ENCODE peak calls at places on chromosomes 3 and 15, in five cellular contexts. N is left cardiac atrium; G is CD8-positive, alpha-beta memory T cell; C is AG20443; M is LoVo. T is an unnamed sample.

GRCh38 chr15:52790166-52790708 is at the start of gene ONECUT1:
- DNase-seq in N (peak), G (no peak), C (peak), M (peak), T (no peak)

GRCh38 chr15:96183927-96184266 is 146.6 kb upstream of the NR2F2 start:
- DNase-seq in N (no peak), G (no peak), C (no peak), M (no peak), T (no peak)

GRCh38 chr15:63110428-63111026 is 11.1 kb upstream of the LACTB start:
- DNase-seq in N (no peak), G (no peak), C (no peak), M (no peak), T (no peak)

GRCh38 chr3:31270010-31270409 is 262.7 kb upstream of the STT3B start:
- DNase-seq in N (no peak), G (no peak), C (no peak), M (no peak), T (no peak)

GRCh38 chr15:80003934-80004472 is 33.0 kb upstream of the BCL2A1 start:
- DNase-seq in N (no peak), G (no peak), C (no peak), M (no peak), T (no peak)

GRCh38 chr3:15645740-15646490 is 44.4 kb downstream of the BTD start:
- DNase-seq in N (no peak), G (no peak), C (peak), M (peak), T (no peak)

GRCh38 chr3:45597581-45597980 is 3.0 kb downstream of the LIMD1 start:
- DNase-seq in N (no peak), G (no peak), C (no peak), M (no peak), T (no peak)

GRCh38 chr15:40754574-40754882 is 526 bp downstream of the RMDN3 start:
- DNase-seq in N (no peak), G (no peak), C (no peak), M (no peak), T (peak)

GRCh38 chr3:171874251-171874679 is 31.1 kb downstream of the TMEM212 start:
- DNase-seq in N (no peak), G (no peak), C (peak), M (no peak), T (no peak)

GRCh38 chr3:126994661-126995161 is 11.8 kb downstream of the PLXNA1 start:
- DNase-seq in N (peak), G (no peak), C (no peak), M (no peak), T (no peak)

GRCh38 chr3:50652709-50653108 is 22.0 kb upstream of the DOCK3 start:
- DNase-seq in N (no peak), G (peak), C (no peak), M (no peak), T (peak)

GRCh38 chr15:47383102-47383501 is 334.2 kb upstream of the SEMA6D start:
- DNase-seq in N (no peak), G (no peak), C (no peak), M (no peak), T (no peak)

GRCh38 chr3:48962939-48963338 is 27.1 kb upstream of the P4HTM start:
- DNase-seq in N (no peak), G (no peak), C (no peak), M (no peak), T (no peak)

GRCh38 chr3:146189519-146190173 is 28.7 kb upstream of the PLOD2 start:
- DNase-seq in N (no peak), G (peak), C (peak), M (peak), T (no peak)

GRCh38 chr15:82874267-82874666 is 64.8 kb downstream of the WHAMM start:
- DNase-seq in N (no peak), G (no peak), C (no peak), M (no peak), T (no peak)

GRCh38 chr3:192108820-192109219 is 618.5 kb downstream of the FGF12 start:
- DNase-seq in N (no peak), G (no peak), C (no peak), M (no peak), T (no peak)

GRCh38 chr15:66748320-66748779 is 46.3 kb downstream of the SMAD6 start:
- DNase-seq in N (no peak), G (no peak), C (peak), M (no peak), T (no peak)

GRCh38 chr3:52124766-52125165 is 29.5 kb downstream of the POC1A start:
- DNase-seq in N (peak), G (no peak), C (no peak), M (no peak), T (peak)

GRCh38 chr3:14633819-14634424 is 17.6 kb upstream of the CCDC174 start:
- DNase-seq in N (peak), G (peak), C (peak), M (peak), T (peak)

GRCh38 chr3:98746882-98747281 is 16.3 kb upstream of the ST3GAL6 start:
- DNase-seq in N (no peak), G (no peak), C (no peak), M (no peak), T (no peak)

GRCh38 chr3:165883126-165883525 is 45.9 kb upstream of the BCHE start:
- DNase-seq in N (no peak), G (no peak), C (no peak), M (no peak), T (no peak)

GRCh38 chr15:65110676-65111292 is 4.2 kb downstream of the UBAP1L start:
- DNase-seq in N (peak), G (no peak), C (no peak), M (no peak), T (no peak)

GRCh38 chr3:191263365-191263764 is 64.3 kb downstream of the OSTN start:
- DNase-seq in N (no peak), G (no peak), C (no peak), M (no peak), T (no peak)

GRCh38 chr3:62332771-62333381 is 40.5 kb downstream of the FEZF2 start:
- DNase-seq in N (no peak), G (peak), C (peak), M (peak), T (no peak)

GRCh38 chr15:44082558-44083151 is 112.4 kb downstream of the FRMD5 start:
- DNase-seq in N (no peak), G (no peak), C (no peak), M (no peak), T (no peak)

GRCh38 chr3:174620138-174620537 is 239.0 kb upstream of the NAALADL2 start:
- DNase-seq in N (no peak), G (no peak), C (no peak), M (no peak), T (no peak)

GRCh38 chr3:15796771-15797599 is 794 bp downstream of the ANKRD28 start:
- DNase-seq in N (no peak), G (no peak), C (peak), M (peak), T (peak)

GRCh38 chr15:67109141-67110034 is 44.0 kb downstream of the SMAD3 start:
- DNase-seq in N (peak), G (no peak), C (peak), M (no peak), T (peak)

GRCh38 chr3:1195922-1196321 is 103.1 kb downstream of the CNTN6 start:
- DNase-seq in N (no peak), G (no peak), C (no peak), M (no peak), T (no peak)

GRCh38 chr15:90126022-90126421 is 23.8 kb upstream of the IDH2 start:
- DNase-seq in N (no peak), G (no peak), C (no peak), M (no peak), T (no peak)